ENCODE peak calls at places on chromosome 12, in nine cellular contexts. X, A, N, I, S, K, M, O and Y are unnamed samples.

GRCh38 chr12:25546318-25546717 is 6.8 kb downstream of the LMNTD1 start:
- DNase-seq in X (peak; percentile 24), A (no peak), N (no peak), I (no peak), S (no peak), K (no peak), M (no peak), O (no peak), Y (no peak)

GRCh38 chr12:111438501-111438900 is 32.8 kb downstream of the SH2B3 start:
- DNase-seq in X (peak; percentile 51), A (no peak), N (peak; percentile 67), I (peak; percentile 99), S (no peak), K (peak; percentile 51), M (no peak), O (peak; percentile 57), Y (no peak)

GRCh38 chr12:95712269-95712668 is 78.3 kb downstream of the NTN4 start:
- DNase-seq in X (no peak), A (no peak), N (no peak), I (no peak), S (no peak), K (no peak), M (no peak), O (no peak), Y (no peak)

GRCh38 chr12:29278673-29279420 is 102.1 kb downstream of the ERGIC2 start:
- DNase-seq in X (no peak), A (no peak), N (peak; percentile 30), I (no peak), S (no peak), K (no peak), M (no peak), O (no peak), Y (no peak)

GRCh38 chr12:105433804-105434203 is 103.3 kb downstream of the C12orf75 start:
- DNase-seq in X (peak; percentile 75), A (no peak), N (no peak), I (no peak), S (no peak), K (no peak), M (no peak), O (no peak), Y (no peak)

GRCh38 chr12:98939350-98939749 is 294.3 kb downstream of the APAF1 start:
- DNase-seq in X (peak; percentile 20), A (no peak), N (peak; percentile 77), I (peak; percentile 35), S (no peak), K (peak; percentile 18), M (no peak), O (peak; percentile 6), Y (no peak)

GRCh38 chr12:103994235-103994634 is 28.6 kb downstream of the TDG start:
- DNase-seq in X (no peak), A (no peak), N (no peak), I (no peak), S (no peak), K (no peak), M (no peak), O (no peak), Y (no peak)

GRCh38 chr12:6386038-6386437 is 2.1 kb downstream of the LTBR start:
- DNase-seq in X (no peak), A (no peak), N (no peak), I (no peak), S (no peak), K (no peak), M (no peak), O (no peak), Y (no peak)

GRCh38 chr12:27285395-27285794 is 41.3 kb downstream of the STK38L start:
- DNase-seq in X (peak; percentile 23), A (no peak), N (peak; percentile 35), I (peak; percentile 27), S (no peak), K (no peak), M (no peak), O (no peak), Y (no peak)

GRCh38 chr12:27975222-27976136 is 2.9 kb upstream of the PTHLH start:
- DNase-seq in X (peak; percentile 72), A (peak; percentile 54), N (peak; percentile 72), I (peak; percentile 29), S (no peak), K (peak; percentile 34), M (no peak), O (no peak), Y (no peak)

DNA sequence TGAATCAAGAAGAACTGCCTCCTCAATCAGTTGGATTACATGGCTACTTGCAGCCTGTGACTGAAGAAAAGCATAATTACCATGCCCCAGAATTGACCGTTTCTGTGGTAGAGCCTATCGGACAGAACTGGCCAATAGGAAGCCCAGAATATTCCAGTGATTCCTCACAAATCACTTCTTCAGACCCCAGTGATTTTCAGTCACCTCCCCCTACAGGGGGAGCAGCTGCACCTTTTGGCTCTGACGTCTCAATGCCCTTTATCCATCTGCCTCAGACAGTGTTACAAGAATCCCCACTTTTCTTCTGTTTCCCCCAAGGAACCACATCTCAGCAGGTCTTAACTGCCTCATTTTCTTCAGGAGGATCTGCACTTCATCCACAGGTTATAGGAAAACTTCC is 80.8 kb downstream of the RAD52 start:
- DNase-seq in X (no peak), A (no peak), N (no peak), I (no peak), S (no peak), K (no peak), M (no peak), O (no peak), Y (no peak)
- TF ChIP-seq CTCF in X (no peak), A (no peak), N (peak; percentile 37), I (peak; percentile 4), S (no peak), K (no peak), M (no peak), O (no peak), Y (peak; percentile 18)

DNA sequence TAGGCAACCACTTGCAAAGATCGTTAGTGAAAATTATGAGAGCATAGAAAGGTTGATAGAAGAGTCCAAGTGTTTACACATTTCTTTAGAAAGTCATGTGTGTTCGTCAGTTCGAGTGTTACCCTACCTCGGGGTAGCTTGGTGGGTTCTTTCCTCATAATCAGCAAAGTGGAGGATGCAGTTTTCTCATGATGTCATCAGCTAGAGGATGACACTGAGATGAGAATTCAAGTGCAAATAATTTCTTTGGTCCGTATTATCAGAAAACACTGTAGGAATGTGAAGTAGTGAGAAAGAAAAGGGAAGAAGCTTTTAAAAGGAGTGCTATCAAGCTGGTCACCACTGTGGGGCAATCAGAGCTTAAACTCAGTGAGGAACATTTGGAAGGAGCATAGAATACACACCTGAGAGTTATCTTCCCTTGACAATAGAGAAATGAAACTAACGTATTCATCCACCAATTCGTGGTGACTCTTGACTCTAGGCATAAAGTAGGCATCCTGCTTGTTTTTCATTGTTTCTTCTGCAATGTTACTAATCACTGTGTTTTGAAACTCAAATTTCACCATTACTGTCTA is 1340.9 kb upstream of the TMEM132C start:
- DNase-seq in X (no peak), A (no peak), N (no peak), I (peak; percentile 6), S (no peak), K (no peak), M (no peak), O (peak; percentile 68), Y (no peak)
- TF ChIP-seq CTCF in X (no peak), A (peak; percentile 43), N (no peak), I (no peak), S (no peak), K (no peak), M (no peak), O (peak; percentile 32), Y (peak; percentile 1)

GRCh38 chr12:107014050-107014449 is 27.1 kb upstream of the MTERF2 start:
- DNase-seq in X (no peak), A (no peak), N (no peak), I (no peak), S (no peak), K (peak; percentile 85), M (peak; percentile 62), O (peak; percentile 35), Y (no peak)
- TF ChIP-seq CTCF in X (no peak), A (peak; percentile 50), N (no peak), I (no peak), S (no peak), K (peak; percentile 29), M (peak; percentile 22), O (no peak), Y (no peak)

DNA sequence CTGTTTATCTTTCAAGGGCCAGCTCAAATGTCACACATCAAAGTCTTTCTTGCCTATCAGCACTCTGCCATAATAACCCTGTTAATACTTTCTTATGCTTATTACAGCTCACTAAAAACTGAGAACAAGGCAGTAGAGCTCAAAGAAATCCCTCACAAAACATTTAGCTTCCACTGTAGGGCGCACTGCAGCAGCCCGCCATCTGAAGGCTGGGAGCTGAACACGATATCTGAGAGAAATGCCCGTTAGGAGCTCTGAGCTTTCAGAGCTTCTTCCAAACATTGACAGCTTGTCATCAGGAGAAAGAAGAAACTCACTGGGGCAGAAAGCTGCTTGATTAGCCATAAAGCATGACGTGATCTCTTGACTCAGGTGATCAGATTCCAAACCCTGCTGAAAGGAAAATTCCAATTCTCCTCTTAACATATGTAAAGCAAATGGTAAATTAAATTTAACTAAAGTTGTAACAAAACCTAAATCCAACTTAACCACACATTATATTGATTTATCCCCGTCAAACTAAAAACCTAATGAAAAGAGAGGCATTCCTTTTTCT is 175.7 kb downstream of the C12orf50 start:
- DNase-seq in X (no peak), A (no peak), N (no peak), I (no peak), S (no peak), K (no peak), M (no peak), O (no peak), Y (no peak)
- TF ChIP-seq CTCF in X (no peak), A (no peak), N (no peak), I (no peak), S (no peak), K (no peak), M (no peak), O (no peak), Y (no peak)

GRCh38 chr12:81245458-81245857 is 167.6 kb downstream of the ACSS3 start:
- DNase-seq in X (no peak), A (no peak), N (no peak), I (peak; percentile 9), S (no peak), K (no peak), M (peak; percentile 17), O (no peak), Y (no peak)

DNA sequence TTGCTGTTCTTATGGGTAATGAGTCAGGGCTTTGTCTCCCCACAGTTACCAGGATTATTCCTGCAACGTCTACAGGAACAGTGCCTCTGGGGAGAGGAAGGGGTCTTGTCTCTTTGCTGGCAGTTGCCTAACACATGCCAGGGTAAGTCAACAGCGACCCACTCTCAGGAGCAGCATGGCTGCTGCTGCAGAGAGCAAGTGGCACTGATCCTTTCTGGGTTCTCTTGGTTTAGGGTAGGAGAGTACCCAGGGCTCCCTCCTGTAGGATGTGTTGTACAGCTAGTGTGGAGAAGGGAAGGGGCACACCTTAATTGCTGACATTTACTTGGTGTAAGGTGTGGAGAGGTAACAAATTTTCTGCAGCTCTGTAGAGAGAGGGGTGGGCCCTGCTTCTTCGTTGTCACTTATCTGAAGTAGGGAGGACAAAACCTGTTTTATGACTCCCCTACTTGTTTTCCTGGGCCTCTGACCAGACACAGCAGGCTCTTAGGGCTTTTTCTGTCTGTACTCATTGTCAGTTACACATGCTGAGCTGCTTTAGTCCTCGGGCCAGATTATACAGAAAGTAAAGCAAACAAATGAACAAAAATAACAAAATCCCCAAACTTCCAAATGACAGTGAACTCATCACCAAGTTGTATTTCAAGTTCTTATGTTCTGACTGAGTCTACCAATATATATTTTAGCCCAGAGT is 168.2 kb downstream of the ACSS3 start:
- DNase-seq in X (no peak), A (no peak), N (peak; percentile 41), I (peak; percentile 36), S (no peak), K (no peak), M (no peak), O (no peak), Y (no peak)
- TF ChIP-seq CTCF in X (no peak), A (no peak), N (no peak), I (no peak), S (no peak), K (no peak), M (no peak), O (no peak), Y (no peak)